ENCODE peak calls at places on chromosomes 2 and 18, in ten cellular contexts. Z, U, Y, P, Q, X, E, N, K and I are unnamed samples.

GRCh38 chr18:76368976-76369375 is 126.1 kb downstream of the ZNF516 start:
- DNase-seq in Z (no peak), U (no peak), Y (peak; percentile 38), P (no peak), Q (no peak), X (no peak), E (no peak), N (no peak), K (no peak), I (no peak)

GRCh38 chr18:48749768-48750167 is 201.0 kb downstream of the SMAD7 start:
- DNase-seq in Z (no peak), U (no peak), Y (peak; percentile 80), P (no peak), Q (no peak), X (peak; percentile 77), E (no peak), N (no peak), K (peak; percentile 50), I (no peak)

GRCh38 chr2:166293984-166294383 is 81.8 kb downstream of the SCN9A start:
- DNase-seq in Z (no peak), U (no peak), Y (no peak), P (no peak), Q (no peak), X (no peak), E (no peak), N (no peak), K (no peak), I (no peak)

GRCh38 chr2:141522702-141523101 is 608.1 kb downstream of the LRP1B start:
- DNase-seq in Z (peak; percentile 17), U (no peak), Y (no peak), P (no peak), Q (no peak), X (no peak), E (no peak), N (no peak), K (no peak), I (no peak)

GRCh38 chr2:120182019-120182560 is 41.1 kb downstream of the TMEM185B start:
- DNase-seq in Z (no peak), U (no peak), Y (no peak), P (no peak), Q (no peak), X (no peak), E (no peak), N (no peak), K (no peak), I (no peak)

GRCh38 chr2:131010566-131010965 is 82.7 kb downstream of the FAM168B start:
- DNase-seq in Z (no peak), U (no peak), Y (no peak), P (no peak), Q (no peak), X (no peak), E (no peak), N (peak; percentile 57), K (no peak), I (no peak)

GRCh38 chr2:6832995-6833604 is 32.6 kb downstream of the CMPK2 start:
- DNase-seq in Z (no peak), U (no peak), Y (no peak), P (no peak), Q (no peak), X (no peak), E (no peak), N (no peak), K (no peak), I (no peak)

GRCh38 chr2:166593403-166593802 is 99.4 kb upstream of the SCN7A start:
- DNase-seq in Z (no peak), U (no peak), Y (no peak), P (no peak), Q (no peak), X (no peak), E (no peak), N (no peak), K (no peak), I (no peak)

GRCh38 chr18:22710628-22711380 is 222.3 kb upstream of the RBBP8 start:
- DNase-seq in Z (peak; percentile 20), U (peak; percentile 46), Y (no peak), P (peak; percentile 47), Q (no peak), X (peak; percentile 57), E (no peak), N (peak; percentile 90), K (no peak), I (peak; percentile 35)

GRCh38 chr2:71603311-71603794 is 150.0 kb downstream of the DYSF start:
- DNase-seq in Z (no peak), U (peak; percentile 31), Y (peak; percentile 67), P (peak; percentile 7), Q (no peak), X (no peak), E (no peak), N (no peak), K (peak; percentile 11), I (no peak)

GRCh38 chr2:63842149-63843061 is 709 bp downstream of the UGP2 start:
- DNase-seq in Z (peak; percentile 11), U (peak; percentile 66), Y (peak; percentile 80), P (peak; percentile 60), Q (peak; percentile 73), X (peak; percentile 47), E (peak; percentile 83), N (no peak), K (peak; percentile 26), I (peak; percentile 29)

GRCh38 chr2:11750917-11751316 is 4.5 kb downstream of the LPIN1 start:
- DNase-seq in Z (no peak), U (no peak), Y (no peak), P (peak; percentile 55), Q (no peak), X (no peak), E (peak; percentile 23), N (no peak), K (no peak), I (no peak)

GRCh38 chr2:11750422-11750821 is 4.0 kb downstream of the LPIN1 start:
- DNase-seq in Z (no peak), U (no peak), Y (no peak), P (no peak), Q (no peak), X (no peak), E (no peak), N (no peak), K (no peak), I (no peak)

GRCh38 chr2:11748018-11748860 is 1.8 kb downstream of the LPIN1 start:
- DNase-seq in Z (peak; percentile 71), U (no peak), Y (no peak), P (no peak), Q (no peak), X (no peak), E (peak; percentile 54), N (no peak), K (no peak), I (no peak)

GRCh38 chr2:11748861-11749645 is 2.6 kb downstream of the LPIN1 start:
- DNase-seq in Z (no peak), U (no peak), Y (no peak), P (no peak), Q (no peak), X (no peak), E (no peak), N (no peak), K (no peak), I (no peak)

DNA sequence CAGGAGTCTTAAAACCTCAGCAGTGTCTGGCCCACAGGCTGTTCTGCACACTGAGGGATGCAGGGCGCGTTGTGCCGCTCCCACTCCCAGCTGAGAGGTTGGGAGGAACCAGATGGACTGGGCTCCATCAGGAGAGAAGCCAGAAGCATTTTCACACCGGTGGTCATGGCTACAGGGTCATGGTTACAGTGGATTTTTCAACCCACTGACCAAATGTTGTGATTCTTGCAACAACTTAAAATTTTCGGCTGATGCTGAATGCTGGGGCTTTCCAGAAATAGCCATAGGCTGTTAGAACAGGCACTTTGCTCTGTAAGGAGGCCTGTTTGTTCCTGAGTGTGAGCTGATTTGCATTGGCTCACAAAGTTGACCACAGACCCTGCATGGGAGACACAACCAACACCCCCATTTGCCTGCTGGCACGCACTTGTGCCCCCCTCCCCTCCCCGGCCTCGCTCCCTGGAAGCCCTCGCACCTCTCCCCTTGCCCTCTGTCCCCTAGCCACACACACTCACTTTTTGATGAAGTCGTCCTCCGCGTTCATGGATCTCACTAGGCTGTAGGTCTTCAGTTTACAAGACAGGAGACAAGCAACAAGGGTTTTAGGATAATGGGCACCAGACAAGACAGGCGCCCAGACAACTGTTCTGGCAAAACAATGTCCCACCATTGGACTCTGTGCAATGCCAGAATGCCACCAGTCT is 3.4 kb downstream of the LPIN1 start:
- DNase-seq in Z (peak; percentile 71), U (no peak), Y (no peak), P (peak; percentile 53), Q (no peak), X (peak; percentile 68), E (no peak), N (no peak), K (no peak), I (no peak)
- H3K4me1 ChIP-seq in Z (peaks cover 69% of the 10 kb centered on the region), U (peaks cover 85% of the 10 kb centered on the region), Y (peaks cover 49% of the 10 kb centered on the region), P (peaks cover 66% of the 10 kb centered on the region), Q (peaks cover 40% of the 10 kb centered on the region), X (peaks cover 38% of the 10 kb centered on the region), E (peaks cover 66% of the 10 kb centered on the region), N (peaks cover 70% of the 10 kb centered on the region), K (peaks cover 66% of the 10 kb centered on the region), I (peaks cover 66% of the 10 kb centered on the region)

GRCh38 chr2:118634876-118635275 is 212.6 kb downstream of the EN1 start:
- DNase-seq in Z (no peak), U (no peak), Y (no peak), P (no peak), Q (no peak), X (no peak), E (no peak), N (no peak), K (no peak), I (no peak)
- H3K27me3 ChIP-seq in Z (no peaks in the 10 kb centered on the region), U (no peaks in the 10 kb centered on the region), Y (no peaks in the 10 kb centered on the region), P (no peaks in the 10 kb centered on the region), Q (no peaks in the 10 kb centered on the region), X (no peaks in the 10 kb centered on the region), E (peaks cover 2% of the 10 kb centered on the region), N (no peaks in the 10 kb centered on the region), K (no peaks in the 10 kb centered on the region), I (peaks cover 17% of the 10 kb centered on the region)

GRCh38 chr2:3827673-3828575 is 124.5 kb downstream of the DCDC2C start:
- DNase-seq in Z (peak; percentile 56), U (no peak), Y (no peak), P (no peak), Q (no peak), X (no peak), E (peak; percentile 36), N (no peak), K (no peak), I (no peak)
- TF ChIP-seq EP300 in Z (no peak), U (no peak), Y (no peak), P (no peak), Q (no peak), X (no peak), E (no peak), N (no peak), K (no peak), I (no peak)

GRCh38 chr2:54763636-54764291 is 40.3 kb downstream of the EML6 start:
- DNase-seq in Z (no peak), U (no peak), Y (no peak), P (no peak), Q (no peak), X (no peak), E (peak; percentile 32), N (no peak), K (no peak), I (no peak)
- H3K4me1 ChIP-seq in Z (peaks cover 22% of the 10 kb centered on the region), U (no peaks in the 10 kb centered on the region), Y (no peaks in the 10 kb centered on the region), P (no peaks in the 10 kb centered on the region), Q (peaks cover 5% of the 10 kb centered on the region), X (no peaks in the 10 kb centered on the region), E (no peaks in the 10 kb centered on the region), N (no peaks in the 10 kb centered on the region), K (no peaks in the 10 kb centered on the region), I (no peaks in the 10 kb centered on the region)